ENCODE peak calls at places on chromosomes 4 and X, in eight cellular contexts. E is esophagus muscularis mucosa, H is suprapubic skin, B is prostate gland, O is GM12878, V is HCT116, R is K562, P is GM12891. M is an unnamed sample.

GRCh38 chrX:123859409-123859827 is 435 bp upstream of the XIAP start:
- DNase-seq in E (peak), H (no peak), B (peak), O (peak), V (no peak), R (no peak), P (no peak), M (no peak)

GRCh38 chrX:78838709-78839108 is 91.2 kb downstream of the LPAR4 start:
- DNase-seq in E (no peak), H (no peak), B (no peak), O (no peak), V (no peak), R (no peak), P (no peak), M (no peak)

GRCh38 chr4:90198086-90198847 is 71.1 kb downstream of the CCSER1 start:
- DNase-seq in E (no peak), H (no peak), B (no peak), O (no peak), V (no peak), R (no peak), P (no peak), M (no peak)

GRCh38 chr4:762211-763190 is 56.9 kb downstream of the PCGF3 start:
- DNase-seq in E (no peak), H (no peak), B (no peak), O (no peak), V (no peak), R (no peak), P (no peak), M (no peak)

GRCh38 chr4:112213850-112214249 is 17.7 kb upstream of the AP1AR start:
- DNase-seq in E (no peak), H (no peak), B (no peak), O (no peak), V (no peak), R (no peak), P (no peak), M (no peak)

GRCh38 chr4:42690537-42690936 is 33.6 kb upstream of the ATP8A1 start:
- DNase-seq in E (no peak), H (no peak), B (no peak), O (no peak), V (no peak), R (no peak), P (no peak), M (no peak)

GRCh38 chr4:148680884-148681283 is 238.7 kb upstream of the NR3C2 start:
- DNase-seq in E (no peak), H (no peak), B (no peak), O (no peak), V (no peak), R (no peak), P (no peak), M (no peak)

GRCh38 chr4:112563431-112564200 is 47.6 kb upstream of the NEUROG2 start:
- DNase-seq in E (no peak), H (no peak), B (no peak), O (no peak), V (no peak), R (no peak), P (no peak), M (no peak)

GRCh38 chrX:118199997-118200396 is 83.4 kb upstream of the KLHL13 start:
- DNase-seq in E (no peak), H (no peak), B (no peak), O (no peak), V (no peak), R (no peak), P (no peak), M (no peak)

GRCh38 chr4:112517067-112517588 is 1.1 kb upstream of the NEUROG2 start:
- DNase-seq in E (no peak), H (no peak), B (no peak), O (peak), V (no peak), R (peak), P (no peak), M (no peak)

GRCh38 chr4:76589402-76589801 is 154.4 kb downstream of the SHROOM3 start:
- DNase-seq in E (no peak), H (no peak), B (no peak), O (no peak), V (no peak), R (no peak), P (no peak), M (no peak)
- TF ChIP-seq POLR2AphosphoS5 in E (no peak), H (no peak), B (no peak), O (no peak), V (no peak), R (no peak), P (no peak), M (no peak)

GRCh38 chrX:154445776-154446175 is 1.8 kb downstream of the FAM50A start:
- DNase-seq in E (no peak), H (no peak), B (no peak), O (no peak), V (no peak), R (no peak), P (no peak), M (no peak)

GRCh38 chrX:154444755-154445246 is 860 bp downstream of the FAM50A start:
- DNase-seq in E (no peak), H (no peak), B (no peak), O (no peak), V (no peak), R (no peak), P (no peak), M (no peak)

GRCh38 chrX:154441984-154442707 is 1.8 kb upstream of the FAM50A start:
- DNase-seq in E (no peak), H (no peak), B (peak), O (no peak), V (no peak), R (no peak), P (no peak), M (no peak)

GRCh38 chrX:154443479-154443910 is 446 bp upstream of the FAM50A start:
- DNase-seq in E (no peak), H (no peak), B (no peak), O (no peak), V (no peak), R (no peak), P (no peak), M (no peak)

DNA sequence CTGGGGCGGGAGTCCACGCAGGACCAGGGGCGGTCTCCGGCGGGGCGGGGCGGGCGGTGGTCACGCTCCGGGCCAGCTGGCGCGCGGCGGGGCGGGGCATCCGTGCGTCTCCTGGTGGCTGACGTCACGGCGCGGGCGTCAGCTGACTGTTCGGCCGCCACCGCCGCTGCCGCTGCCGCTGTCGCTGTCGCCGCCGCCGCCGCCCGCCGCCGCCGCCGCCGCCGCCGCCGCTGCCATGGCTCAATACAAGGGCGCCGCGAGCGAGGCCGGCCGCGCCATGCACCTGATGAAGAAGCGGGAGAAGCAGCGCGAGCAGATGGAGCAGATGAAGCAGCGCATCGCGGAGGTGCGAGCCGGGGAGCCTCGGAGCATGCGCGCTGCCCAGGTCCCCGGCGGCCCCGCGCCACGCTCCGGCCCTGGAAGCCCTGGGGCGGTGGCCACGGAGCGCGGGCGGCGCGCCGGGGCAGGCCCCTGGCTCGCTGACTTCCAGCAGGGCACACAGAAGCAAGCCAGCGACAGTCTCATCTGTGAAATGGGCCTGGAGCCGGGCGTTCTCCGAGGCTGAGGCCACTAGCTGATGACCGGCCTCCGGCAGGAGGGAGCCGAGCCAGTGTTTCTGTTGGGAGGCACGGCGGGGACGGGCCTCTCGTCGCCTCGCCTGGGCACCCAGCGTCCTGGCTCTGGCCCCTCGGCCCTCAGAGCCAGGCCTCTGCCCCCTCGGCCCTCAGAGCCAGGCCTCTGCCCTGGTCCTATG is at the start of gene FAM50A:
- DNase-seq in E (peak), H (no peak), B (peak), O (no peak), V (no peak), R (peak), P (peak), M (no peak)
- TF ChIP-seq POLR2AphosphoS5 in E (peak), H (no peak), B (no peak), O (no peak), V (peak), R (no peak), P (no peak), M (no peak)

DNA sequence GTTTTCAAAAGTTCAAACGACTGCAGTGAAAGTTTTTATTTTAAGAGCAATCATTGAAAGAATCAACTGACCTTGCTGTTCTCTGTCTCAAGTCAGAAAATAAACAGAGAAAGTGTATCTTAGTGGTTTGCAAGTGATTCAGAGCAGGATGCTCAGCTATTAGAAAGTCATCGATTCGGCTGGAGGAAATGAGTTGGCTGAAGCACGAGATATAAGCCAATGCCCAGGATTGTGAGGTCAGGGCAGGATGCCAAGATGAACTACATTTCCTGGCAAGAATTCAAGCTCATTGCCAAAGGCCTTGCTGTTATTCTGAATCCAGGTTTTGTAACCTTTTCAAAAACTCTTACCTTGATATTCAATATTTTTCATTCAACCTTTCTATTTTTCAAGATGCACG is 541.4 kb upstream of the BOD1L1 start:
- DNase-seq in E (no peak), H (no peak), B (no peak), O (peak), V (no peak), R (no peak), P (no peak), M (no peak)
- TF ChIP-seq POLR2AphosphoS5 in E (no peak), H (no peak), B (no peak), O (no peak), V (no peak), R (no peak), P (no peak), M (no peak)

GRCh38 chr4:107891299-107891698 is 40.0 kb upstream of the CYP2U1 start:
- DNase-seq in E (no peak), H (no peak), B (no peak), O (no peak), V (no peak), R (no peak), P (no peak), M (no peak)

GRCh38 chr4:107894138-107894603 is 37.2 kb upstream of the CYP2U1 start:
- DNase-seq in E (no peak), H (no peak), B (no peak), O (no peak), V (no peak), R (no peak), P (no peak), M (no peak)

GRCh38 chr4:107896158-107896645 is 35.1 kb upstream of the CYP2U1 start:
- DNase-seq in E (no peak), H (no peak), B (peak), O (no peak), V (peak), R (no peak), P (no peak), M (no peak)

GRCh38 chr4:107890779-107891178 is 40.6 kb upstream of the CYP2U1 start:
- DNase-seq in E (no peak), H (no peak), B (no peak), O (no peak), V (no peak), R (no peak), P (no peak), M (no peak)

DNA sequence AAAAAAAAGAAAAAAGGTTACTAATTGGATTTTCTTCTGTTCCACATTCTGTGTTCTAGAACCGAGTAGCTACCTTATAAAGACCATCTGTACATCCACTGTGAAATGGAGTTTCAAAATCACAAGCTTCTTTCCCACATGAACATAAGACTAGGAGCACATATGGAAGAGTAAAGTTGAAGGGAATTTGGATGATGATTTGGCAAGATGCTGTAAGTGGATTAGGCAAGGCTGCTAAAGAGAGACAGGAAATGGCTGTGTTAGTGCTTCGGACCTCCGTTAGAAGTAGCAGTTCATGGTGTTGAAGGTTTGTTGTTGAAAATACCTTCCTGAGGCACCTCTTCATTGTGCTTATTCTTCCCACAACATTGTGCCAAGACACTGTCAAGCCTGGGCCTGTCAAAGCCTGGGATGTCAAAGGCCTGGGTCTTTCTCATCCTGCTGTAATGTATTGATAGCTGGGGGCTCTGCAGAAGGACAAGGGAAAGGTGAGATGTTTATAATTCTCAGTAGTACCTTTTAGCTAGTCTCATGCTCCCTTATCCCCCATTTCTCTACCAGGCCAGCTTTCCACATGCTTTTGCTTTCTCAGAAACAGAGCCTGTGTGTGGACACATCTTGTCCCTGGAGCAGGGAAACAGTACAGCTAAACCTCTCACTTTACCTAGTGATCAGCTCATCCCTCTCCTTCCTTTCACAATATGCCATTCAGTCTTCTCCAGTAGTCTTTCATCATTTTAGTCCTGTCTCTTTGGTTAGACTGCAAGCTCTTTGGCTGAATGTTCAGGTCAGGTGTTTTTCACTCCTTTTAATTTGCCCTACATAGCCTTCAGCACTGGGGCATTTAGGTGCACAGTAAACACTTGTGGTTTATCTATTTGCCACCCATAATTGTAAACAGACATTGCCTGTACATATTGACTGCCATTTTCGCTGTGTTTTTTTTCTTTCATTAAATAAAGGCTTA is 37.9 kb upstream of the CYP2U1 start:
- DNase-seq in E (no peak), H (no peak), B (no peak), O (no peak), V (no peak), R (no peak), P (no peak), M (no peak)
- TF ChIP-seq POLR2AphosphoS5 in E (peak), H (no peak), B (no peak), O (no peak), V (no peak), R (no peak), P (no peak), M (no peak)

DNA sequence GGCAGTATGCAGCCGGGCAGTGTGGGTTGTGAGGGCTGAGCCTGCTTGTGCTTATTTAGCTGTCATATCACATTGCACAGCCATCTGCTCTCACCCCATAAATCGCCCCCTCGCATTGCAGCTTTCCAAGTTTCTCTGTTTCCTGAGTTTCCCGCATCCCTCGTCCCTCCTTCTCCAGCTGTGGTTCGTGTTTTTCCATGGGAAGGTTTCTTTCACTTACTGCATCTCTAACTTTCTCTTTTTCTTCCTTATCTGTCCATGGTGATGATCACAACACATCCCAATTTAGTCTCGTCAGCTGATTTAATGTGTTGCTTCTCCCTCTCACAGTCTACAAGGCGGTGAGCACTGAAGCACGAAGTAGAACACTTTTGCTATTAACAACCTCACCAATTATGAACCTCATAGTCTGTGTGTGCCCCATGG is 118.1 kb downstream of the ENPP6 start:
- DNase-seq in E (no peak), H (no peak), B (no peak), O (no peak), V (no peak), R (no peak), P (no peak), M (no peak)
- TF ChIP-seq POLR2AphosphoS5 in E (peak), H (no peak), B (no peak), O (no peak), V (no peak), R (no peak), P (no peak), M (no peak)

M was measured in SK-N-MC.